ENCODE peak calls at places on chromosomes 13 and 19, in four cellular contexts. S is A549, G is HepG2, Y is K562. A is an unnamed sample.

GRCh38 chr13:28574617-28575142 is 79.8 kb upstream of the FLT1 start:
- DNase-seq in G (peak), Y (peak), S (peak), A (no peak)

GRCh38 chr13:65724261-65724660 is 1505.9 kb downstream of the PCDH9 start:
- DNase-seq in S (no peak), G (no peak), Y (no peak), A (no peak)

GRCh38 chr13:27079421-27079958 is 92.1 kb downstream of the USP12 start:
- DNase-seq in S (no peak), Y (no peak), G (no peak), A (peak)

GRCh38 chr13:50179977-50180376 is 164.7 kb downstream of the KCNRG start:
- DNase-seq in G (no peak), Y (no peak), S (no peak), A (no peak)

GRCh38 chr19:14475251-14476073 is at the start of gene PTGER1:
- DNase-seq in G (no peak), S (peak), Y (peak), A (peak)

GRCh38 chr13:64551755-64552154 is 2678.4 kb downstream of the PCDH9 start:
- DNase-seq in G (no peak), S (peak), Y (no peak), A (no peak)

GRCh38 chr19:13001502-13002388 is 6.5 kb downstream of the NFIX start:
- DNase-seq in S (no peak), Y (no peak), G (no peak), A (no peak)

GRCh38 chr19:5172859-5173577 is 167.6 kb downstream of the PTPRS start:
- DNase-seq in G (no peak), Y (peak), S (peak), A (no peak)

GRCh38 chr13:56459291-56459690 is 681.4 kb upstream of the PRR20A start:
- DNase-seq in Y (no peak), G (no peak), S (no peak), A (no peak)

GRCh38 chr19:16342002-16342715 is 17.5 kb downstream of the KLF2 start:
- DNase-seq in S (no peak), Y (no peak), G (no peak), A (no peak)

GRCh38 chr19:42563352-42564210 is 31.1 kb downstream of the CEACAM8 start:
- DNase-seq in Y (peak), S (peak), G (peak), A (peak)

GRCh38 chr19:45693168-45693788 is 812 bp downstream of the QPCTL start:
- DNase-seq in Y (peak), G (peak), S (peak), A (peak)

GRCh38 chr19:47272448-47273312 is 2.0 kb upstream of the INAFM1 start:
- DNase-seq in G (no peak), Y (peak), S (no peak), A (no peak)

GRCh38 chr13:101916108-101916757 is 463.8 kb downstream of the ITGBL1 start:
- DNase-seq in G (no peak), Y (no peak), S (peak), A (peak)

GRCh38 chr19:10134040-10134439 is 14.3 kb upstream of the EIF3G start:
- DNase-seq in S (no peak), Y (no peak), G (no peak), A (no peak)

GRCh38 chr13:51456510-51456909 is 3.7 kb upstream of the INTS6 start:
- DNase-seq in Y (no peak), G (no peak), S (no peak), A (no peak)

GRCh38 chr19:18274303-18274775 is at the start of gene IQCN:
- DNase-seq in G (peak), S (peak), Y (no peak), A (no peak)

GRCh38 chr13:35881360-35881759 is 249.8 kb downstream of the DCLK1 start:
- DNase-seq in Y (no peak), G (no peak), S (no peak), A (no peak)

GRCh38 chr19:4910594-4911273 is 1.4 kb downstream of the UHRF1 start:
- DNase-seq in S (peak), G (no peak), Y (peak), A (no peak)

GRCh38 chr13:22357132-22357531 is 686.3 kb downstream of the FGF9 start:
- DNase-seq in Y (no peak), G (no peak), S (no peak), A (no peak)

GRCh38 chr19:48969276-48970138 is 4.4 kb downstream of the FTL start:
- DNase-seq in G (no peak), S (peak), Y (peak), A (no peak)

GRCh38 chr19:38669532-38669931 is 22.1 kb downstream of the ACTN4 start:
- DNase-seq in S (no peak), Y (no peak), G (no peak), A (no peak)

GRCh38 chr13:67135356-67135755 is 94.8 kb downstream of the PCDH9 start:
- DNase-seq in G (no peak), S (no peak), Y (no peak), A (no peak)

GRCh38 chr13:94305463-94305862 is 174.0 kb downstream of the DCT start:
- DNase-seq in Y (no peak), G (no peak), S (peak), A (no peak)
- TF ChIP-seq NR3C1 in Y (no peak), G (no peak), S (no peak), A (no peak)

GRCh38 chr13:112755331-112755730 is 65.5 kb downstream of the ATP11A start:
- DNase-seq in S (no peak), Y (no peak), G (no peak), A (no peak)

GRCh38 chr13:112756511-112756966 is 66.7 kb downstream of the ATP11A start:
- DNase-seq in S (no peak), G (no peak), Y (no peak), A (no peak)

GRCh38 chr13:112757759-112758086 is 67.9 kb downstream of the ATP11A start:
- DNase-seq in Y (no peak), G (no peak), S (no peak), A (no peak)

GRCh38 chr13:112756081-112756480 is 66.2 kb downstream of the ATP11A start:
- DNase-seq in S (no peak), Y (no peak), G (no peak), A (no peak)

DNA sequence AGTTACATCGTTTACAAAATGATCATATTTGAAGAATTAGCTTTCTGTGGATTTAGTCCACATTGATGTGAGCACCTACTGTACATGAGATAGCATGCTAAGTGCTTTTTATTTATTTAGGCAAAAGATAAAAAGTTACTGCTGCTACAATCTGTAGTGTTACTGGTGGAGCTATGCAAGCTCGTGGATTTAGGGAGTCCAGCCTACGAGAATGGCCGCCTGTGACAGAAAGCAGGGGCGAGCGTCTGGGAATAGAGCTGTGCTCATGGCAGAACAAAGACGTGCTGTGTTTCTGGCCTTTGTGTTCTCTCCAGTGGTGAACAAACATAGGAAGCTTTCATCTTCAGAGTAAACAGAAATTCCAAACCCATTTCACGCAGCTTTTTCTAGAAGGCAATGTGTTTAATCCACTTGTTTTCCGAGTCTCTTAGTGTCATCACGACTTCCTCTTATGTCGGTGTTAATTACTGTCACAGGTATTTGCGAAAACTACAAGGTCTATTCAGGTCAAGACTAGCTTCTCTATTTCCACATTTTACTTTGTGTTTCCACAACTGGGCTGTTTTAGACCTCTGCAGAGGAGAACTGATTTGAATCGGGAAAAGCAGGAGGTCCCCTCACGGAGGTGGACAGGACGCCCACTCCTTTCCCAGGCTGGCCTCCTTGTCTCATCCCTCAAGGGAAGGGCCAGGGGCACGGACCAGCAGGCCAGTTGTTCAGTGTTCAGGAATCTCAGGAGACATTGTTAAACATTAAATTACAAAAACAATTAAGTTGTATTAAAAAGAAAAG is 67.3 kb downstream of the ATP11A start:
- DNase-seq in G (peak), Y (no peak), S (no peak), A (no peak)
- TF ChIP-seq JUN in G (no peak), Y (no peak), S (no peak), A (no peak)

GRCh38 chr13:98199480-98199879 is 22.4 kb upstream of the RNF113B start:
- DNase-seq in Y (no peak), G (peak), S (no peak), A (no peak)
- TF ChIP-seq NR3C1 in Y (no peak), G (no peak), S (no peak), A (no peak)

DNA sequence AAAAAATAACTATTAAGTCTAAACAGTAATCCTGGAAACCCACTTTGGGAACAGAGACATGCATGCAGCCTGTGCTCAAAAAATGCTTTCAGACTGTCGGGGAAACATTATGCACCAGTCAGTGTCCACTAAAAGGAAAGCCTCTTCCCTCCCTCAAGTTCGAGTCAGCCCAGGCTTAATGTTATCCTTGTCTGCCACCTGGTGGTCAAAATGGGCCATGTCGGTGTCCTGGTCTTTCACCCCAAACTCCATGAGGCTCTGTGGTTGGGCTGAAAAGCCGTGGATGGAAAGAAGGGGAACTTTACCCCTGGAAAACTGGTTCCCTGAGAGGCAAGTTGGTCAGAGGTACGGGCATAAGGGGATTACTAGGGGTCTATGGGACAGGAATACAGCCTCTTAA is 88.4 kb upstream of the ZNF492 start:
- DNase-seq in Y (peak), G (peak), S (peak), A (peak)
- TF ChIP-seq JUN in Y (no peak), G (no peak), S (no peak), A (no peak)

DNA sequence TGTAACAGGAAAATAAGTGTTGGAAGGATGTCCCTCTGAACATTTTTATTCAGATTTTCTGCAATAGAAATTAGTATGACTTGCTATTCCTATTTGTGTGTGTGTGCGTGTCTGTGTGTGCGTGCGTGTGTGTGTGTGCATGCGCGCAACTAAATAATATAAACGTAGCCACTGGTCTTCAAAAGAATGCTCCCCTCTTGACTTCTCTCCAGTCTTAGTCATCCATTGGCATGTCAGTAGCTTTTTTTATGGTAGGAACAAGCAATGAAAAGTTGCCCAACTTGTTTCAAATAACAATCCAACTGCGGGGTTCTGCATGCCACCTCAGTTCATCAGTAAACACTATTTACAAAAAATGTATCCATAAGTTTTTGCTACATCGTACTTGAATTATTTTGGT is 249.6 kb downstream of the GPC6 start:
- DNase-seq in G (peak), S (peak), Y (no peak), A (no peak)
- TF ChIP-seq NR3C1 in G (no peak), S (no peak), Y (no peak), A (no peak)

GRCh38 chr13:41416276-41416675 is 41.1 kb upstream of the RGCC start:
- DNase-seq in G (no peak), Y (no peak), S (no peak), A (no peak)
- TF ChIP-seq JUN in G (no peak), Y (no peak), S (no peak), A (no peak)

DNA sequence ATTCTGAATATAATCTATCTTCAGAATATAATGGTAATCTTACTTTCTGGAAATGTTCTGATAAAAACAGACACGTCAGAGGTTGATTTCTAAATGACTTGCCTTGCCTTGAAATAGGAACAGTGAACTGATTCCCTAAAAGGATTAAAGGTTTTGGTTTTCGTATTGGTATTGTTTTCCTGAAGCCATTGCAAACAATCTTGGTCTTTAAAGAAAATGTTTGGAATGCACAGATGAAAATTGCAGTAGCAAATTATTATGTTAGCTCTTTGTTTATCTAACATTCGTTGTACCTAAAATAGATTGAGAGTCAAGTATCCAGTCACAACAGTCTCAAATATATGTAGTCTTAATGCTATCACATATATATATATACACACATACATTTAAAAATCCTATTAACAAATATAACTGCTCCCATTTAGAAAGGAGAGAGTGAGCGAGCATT is 1.7 kb downstream of the ITM2B start:
- DNase-seq in S (no peak), Y (no peak), G (no peak), A (no peak)
- TF ChIP-seq NR3C1 in S (no peak), Y (no peak), G (no peak), A (no peak)

DNA sequence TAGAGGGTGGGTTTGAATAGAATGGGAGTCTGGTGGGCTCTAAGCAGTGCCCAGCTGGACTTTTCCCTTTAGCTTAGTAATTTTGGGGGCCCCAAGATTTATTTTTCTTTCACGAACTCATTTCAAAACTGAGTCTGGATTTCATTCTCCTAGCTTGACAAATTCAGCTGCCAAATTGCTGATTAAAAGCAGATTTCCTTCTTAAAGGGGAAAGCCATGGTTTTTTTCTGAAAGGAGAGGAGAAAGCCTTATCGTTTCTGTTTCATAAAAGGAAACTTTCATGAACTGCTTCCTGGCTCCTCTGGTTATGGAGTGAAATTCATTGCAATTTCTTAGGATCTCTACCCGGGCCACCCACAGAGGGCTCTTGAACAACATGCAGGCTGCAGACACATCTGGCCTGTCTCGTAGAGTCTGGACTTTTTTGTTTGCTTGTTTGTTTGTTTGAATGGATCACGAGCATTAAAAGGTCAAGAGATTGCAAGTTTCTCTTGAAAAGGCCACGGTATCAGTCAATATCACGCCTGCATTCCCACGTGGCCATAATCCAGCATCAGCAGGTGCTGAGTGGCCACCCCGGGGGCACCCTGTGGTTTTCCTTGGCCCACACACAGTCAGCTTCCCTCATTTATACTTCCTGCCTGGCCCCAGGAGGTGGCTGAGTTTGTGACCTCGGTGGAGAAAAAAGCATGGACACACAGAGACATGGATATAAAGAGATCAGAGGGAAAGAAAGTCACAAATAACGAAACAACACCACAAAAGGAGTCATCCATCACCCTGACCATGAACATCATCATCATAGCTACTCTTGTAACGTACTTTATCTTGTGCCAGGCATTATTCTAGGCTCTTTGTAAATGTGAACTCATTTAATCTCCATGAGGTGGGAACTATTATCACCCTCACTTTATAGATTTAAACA is 10.5 kb upstream of the KLK4 start:
- DNase-seq in Y (no peak), S (peak), G (no peak), A (no peak)
- TF ChIP-seq JUN in Y (no peak), S (no peak), G (no peak), A (no peak)